ENCODE peak calls at places on chromosomes 3 and 15, in ten cellular contexts. P is mesenchymal stem cell; G is psoas muscle; R is astrocyte of the spinal cord; O is activated naive CD4-positive, alpha-beta T cell; H is left cardiac atrium; L is effector memory CD4-positive, alpha-beta T cell; U is stimulated activated CD8-positive, alpha-beta memory T cell treated with anti-CD3 and anti-CD28 coated beads, Interleukin-4, amount 100 ng/mL, for 1 hour; W is HCT116; C is NCI-H1105 treated with DMSO at 0.1 percent for 48 hours. A is an unnamed sample.

GRCh38 chr3:112786002-112786590 is 60.6 kb downstream of the CD200R1L start:
- DNase-seq in P (peak), G (no peak), R (peak), O (no peak), H (no peak), L (no peak), U (no peak), W (no peak), C (no peak), A (no peak)

GRCh38 chr3:187798126-187798525 is 52.9 kb upstream of the BCL6 start:
- DNase-seq in P (no peak), G (no peak), R (no peak), O (no peak), H (no peak), L (no peak), U (no peak), W (no peak), C (no peak), A (no peak)

GRCh38 chr3:5140230-5140621 is 18.1 kb downstream of the ARL8B start:
- DNase-seq in P (no peak), G (no peak), R (no peak), O (no peak), H (no peak), L (no peak), U (no peak), W (no peak), C (no peak), A (no peak)

GRCh38 chr15:70701891-70702568 is 61.3 kb downstream of the UACA start:
- DNase-seq in P (peak), G (peak), R (peak), O (no peak), H (no peak), L (no peak), U (no peak), W (no peak), C (no peak), A (no peak)

GRCh38 chr3:167829057-167829456 is 93.5 kb downstream of the SERPINI1 start:
- DNase-seq in P (no peak), G (no peak), R (no peak), O (no peak), H (no peak), L (no peak), U (no peak), W (no peak), C (no peak), A (no peak)

GRCh38 chr3:172224560-172225214 is 185.3 kb downstream of the FNDC3B start:
- DNase-seq in P (peak), G (no peak), R (no peak), O (no peak), H (no peak), L (no peak), U (no peak), W (no peak), C (peak), A (no peak)

GRCh38 chr15:48514103-48514817 is 131.2 kb downstream of the FBN1 start:
- DNase-seq in P (no peak), G (no peak), R (no peak), O (no peak), H (no peak), L (no peak), U (no peak), W (no peak), C (no peak), A (no peak)

GRCh38 chr3:120425196-120425595 is 25.6 kb downstream of the FSTL1 start:
- DNase-seq in P (no peak), G (no peak), R (no peak), O (no peak), H (no peak), L (no peak), U (no peak), W (no peak), C (no peak), A (no peak)

GRCh38 chr3:46361408-46362283 is 7.7 kb downstream of the CCR2 start:
- DNase-seq in P (peak), G (no peak), R (no peak), O (no peak), H (no peak), L (no peak), U (no peak), W (no peak), C (no peak), A (peak)

GRCh38 chr15:59933607-59934006 is 70.5 kb upstream of the FOXB1 start:
- DNase-seq in P (no peak), G (no peak), R (no peak), O (no peak), H (no peak), L (no peak), U (no peak), W (no peak), C (no peak), A (no peak)

GRCh38 chr3:102195198-102195948 is 239.4 kb upstream of the ZPLD1 start:
- DNase-seq in P (no peak), G (no peak), R (no peak), O (no peak), H (no peak), L (no peak), U (no peak), W (no peak), C (peak), A (no peak)

GRCh38 chr3:34260266-34260990 is 462.0 kb downstream of the PDCD6IP start:
- DNase-seq in P (peak), G (no peak), R (peak), O (no peak), H (peak), L (no peak), U (no peak), W (peak), C (peak), A (no peak)

GRCh38 chr15:83999396-84000120 is 236.0 kb upstream of the GOLGA6L4 start:
- DNase-seq in P (no peak), G (no peak), R (no peak), O (no peak), H (no peak), L (no peak), U (no peak), W (no peak), C (no peak), A (no peak)